ENCODE peak calls at places on chromosomes 16 and 17, in ten cellular contexts. One of them, this sample, is unnamed.

GRCh38 chr16:85138825-85139627 is 26.8 kb upstream of the CIBAR2 start:
- DNase-seq in germinal center: no peak
- DNase-seq in NCI-H1092: no peak
- DNase-seq in NCI-H510A: peak; percentile 73
- DNase-seq in psoas muscle: no peak
- DNase-seq in left cardiac atrium: no peak
- DNase-seq in activated CD8-positive, alpha-beta memory T cell treated with anti-CD3 and anti-CD28 coated beads for 4 hours: no peak
- DNase-seq in NCI-H774: peak; percentile 64
- DNase-seq in posterior cingulate gyrus: no peak
- DNase-seq in left kidney: no peak
- DNase-seq in this sample: no peak

GRCh38 chr16:85136705-85137322 is 24.5 kb upstream of the CIBAR2 start:
- DNase-seq in posterior cingulate gyrus: no peak
- DNase-seq in germinal center: no peak
- DNase-seq in activated CD8-positive, alpha-beta memory T cell treated with anti-CD3 and anti-CD28 coated beads for 4 hours: no peak
- DNase-seq in NCI-H774: no peak
- DNase-seq in NCI-H1092: no peak
- DNase-seq in left cardiac atrium: no peak
- DNase-seq in left kidney: peak; percentile 84
- DNase-seq in psoas muscle: no peak
- DNase-seq in NCI-H510A: no peak
- DNase-seq in this sample: no peak

GRCh38 chr17:48628641-48629410 is 2.7 kb upstream of the HOXB9 start:
- DNase-seq in left kidney: peak; percentile 53
- DNase-seq in NCI-H774: no peak
- DNase-seq in posterior cingulate gyrus: no peak
- DNase-seq in NCI-H1092: no peak
- DNase-seq in activated CD8-positive, alpha-beta memory T cell treated with anti-CD3 and anti-CD28 coated beads for 4 hours: no peak
- DNase-seq in psoas muscle: no peak
- DNase-seq in germinal center: no peak
- DNase-seq in NCI-H510A: no peak
- DNase-seq in left cardiac atrium: no peak
- DNase-seq in this sample: no peak

GRCh38 chr16:66949472-66949871 is 11.6 kb upstream of the CES3 start:
- DNase-seq in activated CD8-positive, alpha-beta memory T cell treated with anti-CD3 and anti-CD28 coated beads for 4 hours: no peak
- DNase-seq in NCI-H510A: no peak
- DNase-seq in left cardiac atrium: no peak
- DNase-seq in NCI-H774: no peak
- DNase-seq in posterior cingulate gyrus: no peak
- DNase-seq in left kidney: no peak
- DNase-seq in germinal center: no peak
- DNase-seq in NCI-H1092: no peak
- DNase-seq in psoas muscle: no peak
- DNase-seq in this sample: no peak

GRCh38 chr17:31511583-31511982 is 120.1 kb downstream of the RAB11FIP4 start:
- DNase-seq in left cardiac atrium: no peak
- DNase-seq in germinal center: no peak
- DNase-seq in NCI-H1092: no peak
- DNase-seq in NCI-H510A: no peak
- DNase-seq in left kidney: no peak
- DNase-seq in activated CD8-positive, alpha-beta memory T cell treated with anti-CD3 and anti-CD28 coated beads for 4 hours: no peak
- DNase-seq in NCI-H774: no peak
- DNase-seq in posterior cingulate gyrus: peak; percentile 94
- DNase-seq in psoas muscle: no peak
- DNase-seq in this sample: no peak

GRCh38 chr17:65609749-65610148 is 48.3 kb upstream of the AXIN2 start:
- DNase-seq in NCI-H510A: no peak
- DNase-seq in NCI-H1092: no peak
- DNase-seq in posterior cingulate gyrus: no peak
- DNase-seq in NCI-H774: no peak
- DNase-seq in activated CD8-positive, alpha-beta memory T cell treated with anti-CD3 and anti-CD28 coated beads for 4 hours: no peak
- DNase-seq in left kidney: no peak
- DNase-seq in psoas muscle: no peak
- DNase-seq in left cardiac atrium: no peak
- DNase-seq in germinal center: no peak
- DNase-seq in this sample: no peak

GRCh38 chr16:28326881-28327610 is 34.7 kb downstream of the SBK1 start:
- DNase-seq in posterior cingulate gyrus: peak; percentile 92
- DNase-seq in left kidney: peak; percentile 74
- DNase-seq in NCI-H1092: no peak
- DNase-seq in NCI-H774: no peak
- DNase-seq in psoas muscle: peak; percentile 64
- DNase-seq in activated CD8-positive, alpha-beta memory T cell treated with anti-CD3 and anti-CD28 coated beads for 4 hours: peak; percentile 43
- DNase-seq in NCI-H510A: peak; percentile 47
- DNase-seq in left cardiac atrium: peak; percentile 52
- DNase-seq in germinal center: peak; percentile 83
- DNase-seq in this sample: peak; percentile 47

GRCh38 chr16:24815052-24815451 is 30.7 kb upstream of the SLC5A11 start:
- DNase-seq in NCI-H774: no peak
- DNase-seq in NCI-H510A: no peak
- DNase-seq in germinal center: no peak
- DNase-seq in left kidney: no peak
- DNase-seq in psoas muscle: no peak
- DNase-seq in NCI-H1092: peak; percentile 11
- DNase-seq in left cardiac atrium: no peak
- DNase-seq in activated CD8-positive, alpha-beta memory T cell treated with anti-CD3 and anti-CD28 coated beads for 4 hours: no peak
- DNase-seq in posterior cingulate gyrus: no peak
- DNase-seq in this sample: no peak

GRCh38 chr17:48733632-48734327 is 5.2 kb upstream of the HOXB13 start:
- DNase-seq in NCI-H774: no peak
- DNase-seq in psoas muscle: no peak
- DNase-seq in posterior cingulate gyrus: no peak
- DNase-seq in left kidney: no peak
- DNase-seq in NCI-H510A: no peak
- DNase-seq in germinal center: no peak
- DNase-seq in NCI-H1092: no peak
- DNase-seq in left cardiac atrium: no peak
- DNase-seq in activated CD8-positive, alpha-beta memory T cell treated with anti-CD3 and anti-CD28 coated beads for 4 hours: no peak
- DNase-seq in this sample: no peak

GRCh38 chr16:8814095-8814806 is 16.6 kb downstream of the PMM2 start:
- DNase-seq in NCI-H1092: no peak
- DNase-seq in activated CD8-positive, alpha-beta memory T cell treated with anti-CD3 and anti-CD28 coated beads for 4 hours: no peak
- DNase-seq in germinal center: no peak
- DNase-seq in posterior cingulate gyrus: no peak
- DNase-seq in left cardiac atrium: no peak
- DNase-seq in left kidney: no peak
- DNase-seq in NCI-H510A: no peak
- DNase-seq in NCI-H774: no peak
- DNase-seq in psoas muscle: no peak
- DNase-seq in this sample: no peak

GRCh38 chr17:63246344-63246743 is 199.8 kb downstream of the CYB561 start:
- DNase-seq in posterior cingulate gyrus: no peak
- DNase-seq in psoas muscle: no peak
- DNase-seq in germinal center: no peak
- DNase-seq in NCI-H1092: no peak
- DNase-seq in NCI-H774: no peak
- DNase-seq in activated CD8-positive, alpha-beta memory T cell treated with anti-CD3 and anti-CD28 coated beads for 4 hours: no peak
- DNase-seq in left cardiac atrium: no peak
- DNase-seq in left kidney: no peak
- DNase-seq in NCI-H510A: no peak
- DNase-seq in this sample: no peak

GRCh38 chr16:84746231-84746630 is 46.4 kb downstream of the USP10 start:
- DNase-seq in activated CD8-positive, alpha-beta memory T cell treated with anti-CD3 and anti-CD28 coated beads for 4 hours: no peak
- DNase-seq in posterior cingulate gyrus: no peak
- DNase-seq in NCI-H774: no peak
- DNase-seq in left cardiac atrium: no peak
- DNase-seq in psoas muscle: no peak
- DNase-seq in left kidney: no peak
- DNase-seq in germinal center: no peak
- DNase-seq in NCI-H1092: no peak
- DNase-seq in NCI-H510A: no peak
- DNase-seq in this sample: no peak

GRCh38 chr17:62134397-62134796 is 69.3 kb upstream of the MED13 start:
- DNase-seq in NCI-H510A: no peak
- DNase-seq in psoas muscle: no peak
- DNase-seq in posterior cingulate gyrus: no peak
- DNase-seq in NCI-H774: no peak
- DNase-seq in germinal center: no peak
- DNase-seq in left kidney: no peak
- DNase-seq in NCI-H1092: no peak
- DNase-seq in activated CD8-positive, alpha-beta memory T cell treated with anti-CD3 and anti-CD28 coated beads for 4 hours: no peak
- DNase-seq in left cardiac atrium: no peak
- DNase-seq in this sample: no peak

GRCh38 chr17:21149626-21150025 is 22.9 kb downstream of the DHRS7B start:
- DNase-seq in left kidney: no peak
- DNase-seq in NCI-H774: no peak
- DNase-seq in activated CD8-positive, alpha-beta memory T cell treated with anti-CD3 and anti-CD28 coated beads for 4 hours: no peak
- DNase-seq in germinal center: no peak
- DNase-seq in NCI-H510A: no peak
- DNase-seq in NCI-H1092: no peak
- DNase-seq in psoas muscle: no peak
- DNase-seq in left cardiac atrium: no peak
- DNase-seq in posterior cingulate gyrus: no peak
- DNase-seq in this sample: no peak

GRCh38 chr17:27628376-27628775 is 2.6 kb upstream of the LGALS9 start:
- DNase-seq in left cardiac atrium: no peak
- DNase-seq in left kidney: no peak
- DNase-seq in activated CD8-positive, alpha-beta memory T cell treated with anti-CD3 and anti-CD28 coated beads for 4 hours: no peak
- DNase-seq in germinal center: no peak
- DNase-seq in NCI-H510A: no peak
- DNase-seq in psoas muscle: no peak
- DNase-seq in NCI-H774: no peak
- DNase-seq in NCI-H1092: no peak
- DNase-seq in posterior cingulate gyrus: no peak
- DNase-seq in this sample: no peak

GRCh38 chr16:4213721-4214120 is 28.2 kb downstream of the SRL start:
- DNase-seq in germinal center: no peak
- DNase-seq in psoas muscle: no peak
- DNase-seq in posterior cingulate gyrus: no peak
- DNase-seq in activated CD8-positive, alpha-beta memory T cell treated with anti-CD3 and anti-CD28 coated beads for 4 hours: no peak
- DNase-seq in left cardiac atrium: no peak
- DNase-seq in NCI-H1092: no peak
- DNase-seq in NCI-H510A: no peak
- DNase-seq in left kidney: no peak
- DNase-seq in NCI-H774: no peak
- DNase-seq in this sample: no peak

GRCh38 chr16:72850863-72851262 is 197.1 kb downstream of the ZFHX3 start:
- DNase-seq in left cardiac atrium: no peak
- DNase-seq in germinal center: no peak
- DNase-seq in NCI-H510A: no peak
- DNase-seq in left kidney: peak; percentile 31
- DNase-seq in NCI-H1092: no peak
- DNase-seq in NCI-H774: no peak
- DNase-seq in activated CD8-positive, alpha-beta memory T cell treated with anti-CD3 and anti-CD28 coated beads for 4 hours: no peak
- DNase-seq in psoas muscle: no peak
- DNase-seq in posterior cingulate gyrus: no peak
- DNase-seq in this sample: no peak

GRCh38 chr16:2415085-2415484 is 14.2 kb upstream of the CCNF start:
- DNase-seq in germinal center: no peak
- DNase-seq in NCI-H774: no peak
- DNase-seq in left cardiac atrium: no peak
- DNase-seq in NCI-H510A: no peak
- DNase-seq in NCI-H1092: no peak
- DNase-seq in psoas muscle: no peak
- DNase-seq in posterior cingulate gyrus: no peak
- DNase-seq in left kidney: no peak
- DNase-seq in activated CD8-positive, alpha-beta memory T cell treated with anti-CD3 and anti-CD28 coated beads for 4 hours: no peak
- DNase-seq in this sample: no peak

This sample was measured in central memory CD8-positive, alpha-beta T cell.